ENCODE peak calls at places on chromosomes 4 and X, in eight cellular contexts. Z is B cell, A is globus pallidus, R is Calu3, T is GM18507, W is kidney tubule cell, D is T-cell, N is AG04449. U is an unnamed sample.

GRCh38 chr4:8084031-8084660 is 74.5 kb downstream of the ABLIM2 start:
- DNase-seq in R (no peak), T (no peak), D (no peak), Z (no peak), N (no peak), A (no peak), W (no peak), U (no peak)

GRCh38 chr4:24024597-24024996 is 134.8 kb upstream of the PPARGC1A start:
- DNase-seq in T (no peak), R (no peak), A (no peak), D (no peak), W (no peak), Z (no peak), N (no peak), U (no peak)

GRCh38 chr4:7287274-7287917 is 95.1 kb downstream of the SORCS2 start:
- DNase-seq in T (no peak), D (no peak), Z (no peak), R (no peak), W (no peak), N (no peak), A (no peak), U (no peak)

GRCh38 chrX:15903186-15903681 is 48.6 kb upstream of the AP1S2 start:
- DNase-seq in R (no peak), Z (peak), T (no peak), N (no peak), D (no peak), A (peak), W (peak), U (no peak)

GRCh38 chr4:145735330-145735638 is 55.3 kb downstream of the C4orf51 start:
- DNase-seq in A (no peak), R (peak), W (peak), T (no peak), D (no peak), N (peak), Z (no peak), U (no peak)

GRCh38 chrX:54029543-54030143 is 14.6 kb downstream of the PHF8 start:
- DNase-seq in R (no peak), D (no peak), A (no peak), T (no peak), W (no peak), Z (no peak), N (no peak), U (peak)

GRCh38 chr4:34046580-34046979 is 2197.7 kb downstream of the ARAP2 start:
- DNase-seq in Z (no peak), A (no peak), D (no peak), N (no peak), W (peak), R (peak), T (no peak), U (no peak)

GRCh38 chrX:149846789-149847188 is 34.2 kb upstream of the MAGEA8 start:
- DNase-seq in Z (no peak), W (no peak), T (no peak), D (no peak), N (no peak), A (no peak), R (no peak), U (no peak)

GRCh38 chrX:43166874-43167273 is 388.9 kb upstream of the PPP1R2C start:
- DNase-seq in T (no peak), N (no peak), R (no peak), D (no peak), Z (no peak), W (no peak), A (no peak), U (no peak)

GRCh38 chr4:8099981-8100464 is 58.6 kb downstream of the ABLIM2 start:
- DNase-seq in A (no peak), Z (no peak), D (no peak), R (no peak), N (no peak), T (no peak), W (no peak), U (no peak)

GRCh38 chrX:31178064-31178768 is 106.4 kb upstream of the FTHL17 start:
- DNase-seq in T (no peak), N (no peak), D (no peak), W (no peak), R (no peak), Z (no peak), A (no peak), U (no peak)

GRCh38 chr4:52868138-52868537 is 6.0 kb downstream of the RASL11B start:
- DNase-seq in Z (no peak), T (no peak), W (peak), N (no peak), D (no peak), A (peak), R (no peak), U (no peak)

GRCh38 chr4:130486841-130487240 is 1390.9 kb downstream of the C4orf33 start:
- DNase-seq in D (no peak), Z (no peak), T (no peak), R (no peak), N (no peak), W (no peak), A (no peak), U (no peak)

GRCh38 chr4:1803523-1804423 is 10.7 kb downstream of the FGFR3 start:
- DNase-seq in A (no peak), Z (no peak), N (no peak), W (no peak), R (no peak), D (no peak), T (no peak), U (no peak)

GRCh38 chr4:12729384-12729783 is 754.8 kb downstream of the RAB28 start:
- DNase-seq in A (no peak), N (no peak), T (peak), R (no peak), D (no peak), W (peak), Z (peak), U (no peak)

GRCh38 chrX:17531500-17531899 is 156.5 kb downstream of the NHS start:
- DNase-seq in R (no peak), Z (no peak), D (no peak), A (no peak), T (no peak), N (no peak), W (no peak), U (no peak)

GRCh38 chrX:40867352-40867751 is 132.0 kb upstream of the MED14 start:
- DNase-seq in T (no peak), D (no peak), R (peak), A (no peak), Z (no peak), N (no peak), W (peak), U (no peak)

GRCh38 chr4:168712316-168712855 is 215.5 kb downstream of the PALLD start:
- DNase-seq in D (no peak), Z (no peak), W (no peak), T (no peak), A (no peak), R (no peak), N (no peak), U (no peak)

GRCh38 chr4:112823141-112823540 is 186.2 kb downstream of the LARP7 start:
- DNase-seq in Z (no peak), N (no peak), D (no peak), A (peak), T (no peak), R (no peak), W (peak), U (no peak)

GRCh38 chr4:39469429-39470077 is 10.7 kb downstream of the LIAS start:
- DNase-seq in A (peak), D (no peak), R (peak), Z (peak), T (no peak), W (peak), N (peak), U (no peak)

GRCh38 chrX:123424546-123424945 is 240.5 kb downstream of the GRIA3 start:
- DNase-seq in T (no peak), D (no peak), W (peak), A (no peak), N (no peak), Z (no peak), R (no peak), U (no peak)

GRCh38 chr4:153294631-153295030 is 49.9 kb upstream of the MND1 start:
- DNase-seq in T (no peak), W (peak), D (no peak), R (peak), Z (no peak), A (no peak), N (no peak), U (no peak)

GRCh38 chr4:140156529-140157171 is 2.7 kb upstream of the MAML3 start:
- DNase-seq in T (no peak), A (no peak), D (no peak), W (no peak), N (no peak), R (no peak), Z (peak), U (no peak)

GRCh38 chr4:38241541-38241940 is 281.3 kb downstream of the PTTG2 start:
- DNase-seq in R (no peak), W (peak), N (no peak), A (no peak), Z (no peak), D (no peak), T (no peak), U (no peak)

GRCh38 chr4:136748165-136748564 is 784.1 kb downstream of the PCDH18 start:
- DNase-seq in Z (no peak), D (no peak), W (no peak), T (no peak), A (no peak), R (no peak), N (no peak), U (no peak)

GRCh38 chrX:39854772-39855747 is 242.7 kb downstream of the BCOR start:
- DNase-seq in D (peak), A (no peak), R (no peak), N (no peak), Z (peak), W (no peak), T (no peak), U (no peak)

GRCh38 chr4:153976954-153977353 is 188.1 kb upstream of the SFRP2 start:
- DNase-seq in D (no peak), T (no peak), A (no peak), W (no peak), N (no peak), Z (no peak), R (no peak), U (no peak)

GRCh38 chr4:35124116-35124515 is 1120.2 kb downstream of the ARAP2 start:
- DNase-seq in R (no peak), Z (no peak), D (no peak), N (no peak), T (no peak), A (no peak), W (peak), U (no peak)

GRCh38 chrX:39759526-39760224 is 338.1 kb downstream of the BCOR start:
- DNase-seq in A (peak), N (peak), W (peak), D (no peak), Z (no peak), T (no peak), R (no peak), U (peak)

GRCh38 chrX:133838761-133839676 is 146.4 kb downstream of the GPC3 start:
- DNase-seq in Z (peak), T (no peak), R (peak), D (peak), N (no peak), W (peak), A (peak), U (no peak)

GRCh38 chr4:59945716-59946115 is 1254.4 kb upstream of the ADGRL3 start:
- DNase-seq in N (no peak), A (no peak), D (no peak), R (no peak), T (no peak), W (no peak), Z (no peak), U (no peak)

GRCh38 chr4:119046263-119046662 is 89.4 kb upstream of the MYOZ2 start:
- DNase-seq in D (no peak), W (no peak), Z (no peak), T (no peak), R (no peak), A (no peak), N (no peak), U (peak)

GRCh38 chr4:184803884-184804283 is 21.9 kb downstream of the ACSL1 start:
- DNase-seq in A (no peak), T (no peak), W (no peak), R (no peak), Z (no peak), D (no peak), N (no peak), U (no peak)